ENCODE peak calls at places on chromosomes 6 and 20, in seven cellular contexts. H, Z, M, S, Y, Q and N are unnamed samples.

GRCh38 chr20:13286600-13286999 is 65.5 kb downstream of the ISM1 start:
- DNase-seq in H (no peak), Z (no peak), M (no peak), S (no peak), Y (peak), Q (no peak), N (peak)

GRCh38 chr6:106162926-106163325 is 76.8 kb downstream of the PRDM1 start:
- DNase-seq in H (peak), Z (no peak), M (peak), S (no peak), Y (no peak), Q (no peak), N (no peak)

GRCh38 chr6:30418448-30418847 is 70.9 kb upstream of the HLA-E start:
- DNase-seq in H (no peak), Z (no peak), M (no peak), S (no peak), Y (no peak), Q (no peak), N (no peak)

GRCh38 chr6:118980063-118980462 is 45.1 kb upstream of the MCM9 start:
- DNase-seq in H (peak), Z (no peak), M (no peak), S (no peak), Y (peak), Q (no peak), N (no peak)

GRCh38 chr20:36847009-36847709 is 28.8 kb upstream of the TLDC2 start:
- DNase-seq in H (peak), Z (no peak), M (peak), S (no peak), Y (no peak), Q (no peak), N (peak)

GRCh38 chr6:127031511-127031910 is 87.0 kb upstream of the RSPO3 start:
- DNase-seq in H (peak), Z (no peak), M (no peak), S (no peak), Y (no peak), Q (no peak), N (no peak)

GRCh38 chr6:42890311-42891198 is 11.1 kb downstream of the RPL7L1 start:
- DNase-seq in H (peak), Z (peak), M (peak), S (peak), Y (peak), Q (peak), N (peak)

GRCh38 chr6:21005816-21006553 is 471.7 kb downstream of the CDKAL1 start:
- DNase-seq in H (peak), Z (no peak), M (peak), S (no peak), Y (peak), Q (peak), N (peak)

GRCh38 chr6:83417880-83418663 is 12.8 kb downstream of the ME1 start:
- DNase-seq in H (peak), Z (no peak), M (no peak), S (no peak), Y (peak), Q (peak), N (peak)

GRCh38 chr20:58088105-58088504 is 140.3 kb downstream of the ANKRD60 start:
- DNase-seq in H (no peak), Z (no peak), M (no peak), S (no peak), Y (no peak), Q (no peak), N (no peak)

GRCh38 chr20:62030834-62031434 is 34.7 kb downstream of the TAF4 start:
- DNase-seq in H (no peak), Z (no peak), M (no peak), S (peak), Y (no peak), Q (no peak), N (peak)

GRCh38 chr6:135170849-135171248 is 10.3 kb upstream of the MYB start:
- DNase-seq in H (peak), Z (no peak), M (no peak), S (no peak), Y (peak), Q (no peak), N (no peak)

GRCh38 chr6:2799936-2800527 is 34.8 kb downstream of the WRNIP1 start:
- DNase-seq in H (no peak), Z (no peak), M (no peak), S (no peak), Y (no peak), Q (no peak), N (no peak)

GRCh38 chr6:113854531-113855499 is 2.3 kb upstream of the MARCKS start:
- DNase-seq in H (peak), Z (no peak), M (peak), S (peak), Y (peak), Q (no peak), N (peak)

GRCh38 chr20:23362392-23363256 is 642 bp downstream of the GZF1 start:
- DNase-seq in H (no peak), Z (no peak), M (no peak), S (peak), Y (peak), Q (peak), N (no peak)

GRCh38 chr20:57195023-57195758 is 71.2 kb downstream of the BMP7 start:
- DNase-seq in H (no peak), Z (no peak), M (peak), S (no peak), Y (peak), Q (peak), N (no peak)